ENCODE peak calls at places on chromosomes 16 and 17, in ten cellular contexts. M, J, N, K, O, Z, E, B, Q and T are unnamed samples.

GRCh38 chr17:66625321-66625767 is 209.6 kb upstream of the CACNG5 start:
- DNase-seq in Q (peak; percentile 16), J (no peak), N (no peak), O (peak; percentile 41), M (peak; percentile 62), Z (peak; percentile 67), B (no peak), K (no peak), E (peak; percentile 26), T (peak; percentile 52)

GRCh38 chr16:68290455-68290854 is 20.3 kb downstream of the SLC7A6OS start:
- DNase-seq in M (no peak), O (no peak), Z (no peak), B (no peak), K (no peak), N (no peak), J (no peak), Q (no peak), E (no peak), T (no peak)

GRCh38 chr16:9797306-9797705 is 384.9 kb downstream of the GRIN2A start:
- DNase-seq in B (no peak), E (peak; percentile 88), Z (peak; percentile 13), O (peak; percentile 35), Q (no peak), N (no peak), K (no peak), M (peak; percentile 2), J (no peak), T (peak; percentile 78)

GRCh38 chr17:50920891-50921595 is 54.9 kb upstream of the TOB1 start:
- DNase-seq in J (no peak), K (no peak), N (no peak), O (no peak), M (no peak), Q (no peak), E (no peak), Z (no peak), B (peak; percentile 61), T (no peak)

GRCh38 chr16:83847371-83848225 is 39.8 kb downstream of the HSBP1 start:
- DNase-seq in B (no peak), M (no peak), N (no peak), Z (no peak), E (no peak), O (no peak), Q (no peak), J (no peak), K (no peak), T (peak; percentile 26)

GRCh38 chr16:23710504-23710903 is 2.5 kb downstream of the ERN2 start:
- DNase-seq in Q (no peak), N (no peak), O (no peak), B (no peak), M (no peak), E (no peak), K (no peak), Z (no peak), J (no peak), T (no peak)

GRCh38 chr16:27463741-27464662 is 62.0 kb downstream of the IL21R start:
- DNase-seq in E (no peak), J (no peak), K (no peak), Q (no peak), O (no peak), Z (no peak), M (no peak), B (no peak), N (no peak), T (no peak)

GRCh38 chr17:76561799-76562268 is 22.0 kb downstream of the PRCD start:
- DNase-seq in M (peak; percentile 17), Q (no peak), B (no peak), K (no peak), J (no peak), O (peak; percentile 89), E (peak; percentile 66), Z (no peak), N (no peak), T (no peak)

GRCh38 chr16:87426423-87427215 is 34.5 kb downstream of the MAP1LC3B start:
- DNase-seq in O (no peak), E (no peak), K (no peak), N (no peak), Z (no peak), B (no peak), M (no peak), J (no peak), Q (no peak), T (no peak)

GRCh38 chr16:72123426-72123825 is 29.8 kb downstream of the DHX38 start:
- DNase-seq in B (no peak), N (no peak), Q (no peak), K (no peak), E (no peak), O (no peak), J (no peak), Z (no peak), M (no peak), T (no peak)

GRCh38 chr17:50276588-50277356 is 2.5 kb downstream of the TMEM92 start:
- DNase-seq in B (no peak), O (no peak), N (no peak), E (no peak), J (no peak), Q (no peak), Z (peak; percentile 51), K (no peak), M (no peak), T (peak; percentile 32)

DNA sequence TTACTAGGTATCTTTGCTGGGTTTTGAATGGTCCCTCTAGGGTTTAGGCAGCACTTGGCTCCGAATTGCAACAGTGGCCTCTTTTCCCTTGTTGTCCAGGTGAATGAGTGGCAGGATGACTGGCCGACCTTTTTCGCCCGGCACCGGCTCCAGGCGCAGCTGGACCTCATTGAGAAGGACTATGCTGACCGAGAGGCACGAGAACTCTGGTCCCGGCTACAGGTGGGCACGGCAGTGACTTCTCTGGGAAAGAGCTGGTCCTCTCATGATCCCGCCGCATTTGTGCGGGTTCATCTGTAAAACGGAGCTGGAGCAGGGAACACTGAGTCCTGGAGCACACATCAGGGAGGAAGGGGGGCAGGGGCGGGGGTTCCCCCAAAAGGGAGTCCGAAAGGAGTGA is 3.1 kb upstream of the TBCD start:
- DNase-seq in N (no peak), M (no peak), Q (no peak), O (no peak), J (no peak), K (no peak), E (no peak), B (no peak), Z (no peak), T (no peak)
- H3K4me3 ChIP-seq in N (no peak overlapping the region), M (no peak overlapping the region), Q (no peak overlapping the region), O (no peak overlapping the region), J (no peak overlapping the region), K (no peak overlapping the region), E (no peak overlapping the region), B (no peak overlapping the region), Z (no peak overlapping the region), T (no peak overlapping the region)

GRCh38 chr16:1543085-1543896 is 9.8 kb downstream of the TMEM204 start:
- DNase-seq in N (no peak), J (peak; percentile 73), Z (peak; percentile 38), M (peak; percentile 77), B (peak; percentile 40), E (peak; percentile 87), K (peak; percentile 29), O (peak; percentile 61), Q (peak; percentile 30), T (peak; percentile 82)
- TF ChIP-seq CTCF in N (no peak), J (no peak), Z (no peak), M (peak; percentile 12), B (no peak), E (no peak), K (no peak), O (peak; percentile 20), Q (no peak), T (no peak)

GRCh38 chr17:5000237-5000639 is 2.5 kb downstream of the KIF1C start:
- DNase-seq in J (peak; percentile 87), E (no peak), Z (no peak), K (peak; percentile 61), O (peak; percentile 46), B (peak; percentile 53), M (no peak), N (peak; percentile 84), Q (no peak), T (no peak)
- H3K4me3 ChIP-seq in J (no peak overlapping the region), E (peak overlapping the region; percentile 93), Z (no peak overlapping the region), K (no peak overlapping the region), O (peak overlapping the region; percentile 97), B (no peak overlapping the region), M (no peak overlapping the region), N (no peak overlapping the region), Q (no peak overlapping the region), T (no peak overlapping the region)

DNA sequence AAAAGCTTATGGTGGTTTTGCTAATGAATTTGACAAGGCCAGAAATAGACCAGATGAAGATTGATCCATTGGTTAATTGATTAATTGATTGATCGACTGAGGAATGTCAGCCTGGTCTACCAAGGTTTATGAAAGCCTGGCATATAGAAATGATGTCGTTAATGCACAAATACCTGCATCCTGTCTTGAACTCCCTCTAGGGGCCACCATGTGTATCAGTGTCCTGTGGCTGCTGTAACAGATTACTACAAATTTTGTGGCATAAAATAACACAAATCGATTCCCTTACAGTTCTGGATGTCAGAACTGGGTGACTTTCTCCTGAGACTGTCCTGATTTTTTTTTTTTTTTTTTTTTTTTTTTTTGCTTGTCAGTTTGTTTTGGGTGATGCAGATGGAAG is 553.2 kb downstream of the MAF start:
- DNase-seq in B (no peak), N (no peak), Q (peak; percentile 14), O (no peak), M (no peak), J (no peak), K (no peak), E (no peak), Z (peak; percentile 17), T (peak; percentile 39)
- TF ChIP-seq CTCF in B (peak; percentile 41), N (no peak), Q (peak; percentile 43), O (no peak), M (peak; percentile 29), J (no peak), K (peak; percentile 17), E (no peak), Z (peak; percentile 38), T (peak; percentile 62)